ENCODE peak calls at places on chromosomes 7 and 10, in seven cellular contexts. A is prostate gland, L is HepG2, F is HCT116, N is ovary, X is A549, C is stomach. Z is an unnamed sample.

GRCh38 chr10:52771534-52772455 is 789 bp downstream of the MBL2 start:
- DNase-seq in A (no peak), L (peak), N (no peak), C (no peak), F (no peak), X (no peak), Z (peak)

GRCh38 chr7:155119801-155120382 is 49.8 kb downstream of the HTR5A start:
- DNase-seq in L (no peak), F (no peak), X (no peak), N (no peak), A (no peak), C (no peak), Z (no peak)

GRCh38 chr10:70478191-70479160 is at the start of gene PALD1:
- DNase-seq in X (peak), A (peak), N (peak), C (peak), L (no peak), F (peak), Z (no peak)

GRCh38 chr7:40572810-40573470 is 438.1 kb downstream of the SUGCT start:
- DNase-seq in F (no peak), L (no peak), A (no peak), C (no peak), X (no peak), N (no peak), Z (no peak)

GRCh38 chr7:44490351-44491200 is at the start of gene NUDCD3:
- DNase-seq in N (peak), X (peak), A (peak), C (peak), F (peak), L (peak), Z (peak)

GRCh38 chr10:48608279-48608681 is 3.4 kb upstream of the ARHGAP22 start:
- DNase-seq in C (peak), X (peak), L (peak), N (no peak), A (no peak), F (peak), Z (peak)

GRCh38 chr10:50991496-50992355 is 82.6 kb upstream of the PRKG1 start:
- DNase-seq in C (no peak), X (no peak), A (peak), N (peak), F (no peak), L (no peak), Z (no peak)

GRCh38 chr7:158267737-158268435 is 319.7 kb downstream of the PTPRN2 start:
- DNase-seq in F (no peak), X (no peak), N (no peak), L (no peak), C (no peak), A (no peak), Z (no peak)

GRCh38 chr7:40916811-40917210 is 782.0 kb downstream of the SUGCT start:
- DNase-seq in C (no peak), A (no peak), F (no peak), L (no peak), X (no peak), N (no peak), Z (no peak)

GRCh38 chr10:110510730-110511129 is 13.0 kb downstream of the DUSP5 start:
- DNase-seq in L (no peak), C (no peak), N (no peak), A (no peak), X (no peak), F (no peak), Z (no peak)

GRCh38 chr10:72088879-72089585 is 681 bp upstream of the SPOCK2 start:
- DNase-seq in L (peak), F (no peak), A (no peak), C (no peak), X (no peak), N (no peak), Z (no peak)

GRCh38 chr7:1706381-1706720 is 36.3 kb downstream of the ELFN1 start:
- DNase-seq in X (no peak), F (no peak), L (no peak), A (no peak), N (no peak), C (peak), Z (no peak)

GRCh38 chr7:101564778-101565211 is 64.3 kb downstream of the MYL10 start:
- DNase-seq in F (peak), C (peak), L (peak), N (no peak), A (no peak), X (peak), Z (no peak)

GRCh38 chr10:51302316-51302715 is 228.0 kb downstream of the PRKG1 start:
- DNase-seq in N (no peak), X (no peak), C (no peak), L (no peak), F (no peak), A (no peak), Z (no peak)

GRCh38 chr7:140035400-140036223 is 27.1 kb downstream of the PARP12 start:
- DNase-seq in F (no peak), A (no peak), L (no peak), X (peak), C (no peak), N (no peak), Z (no peak)

GRCh38 chr10:66349076-66349475 is 576.8 kb upstream of the LRRTM3 start:
- DNase-seq in N (no peak), A (no peak), X (no peak), F (no peak), L (no peak), C (no peak), Z (no peak)

GRCh38 chr10:91758303-91759146 is 39.7 kb upstream of the TNKS2 start:
- DNase-seq in A (no peak), C (no peak), X (peak), L (peak), F (peak), N (no peak), Z (no peak)

GRCh38 chr10:127973810-127974311 is 67.0 kb downstream of the PTPRE start:
- DNase-seq in X (no peak), L (no peak), N (no peak), F (no peak), A (no peak), C (no peak), Z (no peak)

GRCh38 chr7:129644634-129645230 is 33.2 kb downstream of the NRF1 start:
- DNase-seq in L (peak), C (no peak), N (no peak), A (no peak), X (peak), F (peak), Z (no peak)
- TF ChIP-seq CTCF in L (peak), C (no peak), N (no peak), A (no peak), X (peak), F (peak), Z (peak)

GRCh38 chr7:137882261-137882668 is 35.5 kb upstream of the DGKI start:
- DNase-seq in X (peak), N (no peak), F (peak), C (no peak), L (no peak), A (no peak), Z (no peak)
- TF ChIP-seq POLR2A in X (no peak), N (no peak), F (no peak), C (no peak), L (no peak), A (no peak), Z (no peak)

GRCh38 chr10:61761825-61762217 is 99.1 kb downstream of the CABCOCO1 start:
- DNase-seq in C (no peak), X (no peak), F (no peak), L (no peak), N (no peak), A (peak), Z (no peak)
- TF ChIP-seq CTCF in C (no peak), X (no peak), F (no peak), L (no peak), N (no peak), A (no peak), Z (no peak)

GRCh38 chr10:63107943-63108437 is 25.1 kb upstream of the NRBF2 start:
- DNase-seq in L (no peak), A (no peak), N (no peak), X (no peak), F (no peak), C (no peak), Z (no peak)

GRCh38 chr10:63110940-63111339 is 22.2 kb upstream of the NRBF2 start:
- DNase-seq in A (no peak), F (no peak), X (no peak), C (no peak), L (no peak), N (no peak), Z (no peak)

GRCh38 chr10:63103971-63104409 is 29.1 kb upstream of the NRBF2 start:
- DNase-seq in A (no peak), F (no peak), L (no peak), C (no peak), N (no peak), X (no peak), Z (no peak)

DNA sequence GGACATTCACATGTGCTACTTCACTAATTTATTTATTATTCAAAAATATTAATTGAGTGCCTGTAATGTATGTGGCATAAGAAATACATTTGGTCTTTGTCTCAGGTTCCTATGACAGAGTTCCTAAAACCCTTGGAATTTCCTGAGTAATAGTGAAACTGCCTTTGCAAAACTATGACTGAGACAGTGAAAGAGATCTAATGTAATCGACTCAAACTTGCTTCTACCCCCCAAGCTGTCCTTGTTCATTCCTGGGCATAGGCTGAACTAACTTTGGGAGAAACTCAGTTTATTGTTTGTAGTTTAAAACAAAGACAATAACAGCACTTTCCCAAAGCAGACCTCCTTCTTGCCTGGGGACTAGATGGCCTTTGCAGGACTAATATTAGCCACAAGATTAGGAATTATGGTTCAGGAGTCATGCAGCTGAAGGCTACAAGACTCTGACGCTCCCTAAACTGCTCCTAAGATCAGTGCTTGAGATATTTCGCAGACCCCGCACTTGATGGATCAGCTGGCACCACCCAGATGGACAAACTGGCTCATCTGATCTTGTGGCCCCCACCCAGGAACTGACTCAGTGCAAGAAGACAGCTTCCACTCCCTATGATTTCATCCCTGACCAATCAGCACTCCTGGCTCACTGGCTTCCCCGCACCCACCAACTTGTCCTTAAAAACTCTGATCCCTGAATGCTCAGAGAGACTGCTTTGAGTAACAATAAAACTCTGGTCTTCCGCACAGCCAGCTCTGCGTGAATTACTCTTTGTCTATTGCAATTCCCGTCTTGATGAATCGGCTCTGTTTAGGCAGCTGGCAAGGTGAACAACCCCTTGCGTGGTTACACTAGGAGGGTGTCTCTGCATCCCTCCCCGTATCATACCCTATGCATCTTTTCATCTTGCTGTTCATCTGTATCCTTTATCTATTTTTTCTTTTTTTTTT is 27.0 kb upstream of the NRBF2 start:
- DNase-seq in N (no peak), F (no peak), C (no peak), L (no peak), X (no peak), A (no peak), Z (no peak)
- TF ChIP-seq POLR2A in N (no peak), F (no peak), C (no peak), L (no peak), X (no peak), A (no peak), Z (no peak)

GRCh38 chr10:49781247-49781646 is 19.1 kb upstream of the OGDHL start:
- DNase-seq in N (no peak), C (no peak), L (no peak), X (no peak), A (no peak), F (no peak), Z (no peak)

GRCh38 chr10:49778197-49778596 is 16.1 kb upstream of the OGDHL start:
- DNase-seq in X (no peak), C (no peak), F (no peak), A (no peak), L (no peak), N (no peak), Z (no peak)

GRCh38 chr10:49784631-49785030 is 22.5 kb upstream of the OGDHL start:
- DNase-seq in N (no peak), F (no peak), X (no peak), C (no peak), A (no peak), L (no peak), Z (no peak)

GRCh38 chr10:49783645-49784044 is 21.5 kb upstream of the OGDHL start:
- DNase-seq in C (no peak), N (no peak), A (no peak), X (no peak), L (no peak), F (no peak), Z (no peak)
- TF ChIP-seq CTCF in C (no peak), N (no peak), A (no peak), X (no peak), L (no peak), F (no peak), Z (no peak)

GRCh38 chr7:8435597-8436243 is 2.3 kb downstream of the NXPH1 start:
- DNase-seq in F (no peak), N (no peak), C (no peak), X (no peak), A (no peak), L (no peak), Z (no peak)

GRCh38 chr7:8435120-8435519 is 1.7 kb downstream of the NXPH1 start:
- DNase-seq in L (no peak), A (no peak), X (no peak), N (no peak), C (no peak), F (no peak), Z (no peak)

GRCh38 chr7:8433477-8434289 is at the start of gene NXPH1:
- DNase-seq in A (no peak), C (no peak), L (peak), X (no peak), N (no peak), F (no peak), Z (no peak)

GRCh38 chr7:8434290-8435002 is 1.0 kb downstream of the NXPH1 start:
- DNase-seq in N (no peak), X (no peak), C (no peak), A (no peak), F (no peak), L (no peak), Z (no peak)

DNA sequence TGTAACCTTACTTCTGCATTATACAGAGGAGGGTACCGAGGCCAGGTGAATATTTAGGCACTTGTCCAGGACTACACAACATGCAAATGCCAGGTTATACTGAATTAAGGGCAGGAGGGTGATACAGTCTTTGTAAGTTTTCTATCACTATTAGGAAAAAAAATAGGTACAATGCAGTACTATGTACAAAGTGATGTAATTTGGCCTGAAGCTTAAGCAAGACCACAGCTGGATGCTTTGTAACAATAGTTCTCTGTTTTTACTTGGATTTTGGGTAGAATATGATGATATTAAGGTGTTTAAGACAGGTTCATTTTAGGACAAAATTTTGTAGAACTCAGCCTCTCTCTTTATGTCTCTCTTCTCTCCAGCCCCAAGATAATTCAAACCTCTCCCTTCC is 2.8 kb upstream of the NXPH1 start:
- DNase-seq in X (no peak), C (no peak), N (no peak), L (no peak), F (no peak), A (no peak), Z (no peak)
- TF ChIP-seq POLR2A in X (no peak), C (no peak), N (no peak), L (no peak), F (no peak), A (no peak), Z (no peak)

GRCh38 chr7:153245809-153246208 is 486.3 kb downstream of the ACTR3B start:
- DNase-seq in A (no peak), C (no peak), N (no peak), F (no peak), X (no peak), L (no peak), Z (peak)

GRCh38 chr7:153247926-153248325 is 488.4 kb downstream of the ACTR3B start:
- DNase-seq in N (no peak), F (no peak), A (no peak), C (no peak), X (no peak), L (no peak), Z (peak)
- TF ChIP-seq CTCF in N (no peak), F (no peak), A (no peak), C (no peak), X (no peak), L (no peak), Z (no peak)

DNA sequence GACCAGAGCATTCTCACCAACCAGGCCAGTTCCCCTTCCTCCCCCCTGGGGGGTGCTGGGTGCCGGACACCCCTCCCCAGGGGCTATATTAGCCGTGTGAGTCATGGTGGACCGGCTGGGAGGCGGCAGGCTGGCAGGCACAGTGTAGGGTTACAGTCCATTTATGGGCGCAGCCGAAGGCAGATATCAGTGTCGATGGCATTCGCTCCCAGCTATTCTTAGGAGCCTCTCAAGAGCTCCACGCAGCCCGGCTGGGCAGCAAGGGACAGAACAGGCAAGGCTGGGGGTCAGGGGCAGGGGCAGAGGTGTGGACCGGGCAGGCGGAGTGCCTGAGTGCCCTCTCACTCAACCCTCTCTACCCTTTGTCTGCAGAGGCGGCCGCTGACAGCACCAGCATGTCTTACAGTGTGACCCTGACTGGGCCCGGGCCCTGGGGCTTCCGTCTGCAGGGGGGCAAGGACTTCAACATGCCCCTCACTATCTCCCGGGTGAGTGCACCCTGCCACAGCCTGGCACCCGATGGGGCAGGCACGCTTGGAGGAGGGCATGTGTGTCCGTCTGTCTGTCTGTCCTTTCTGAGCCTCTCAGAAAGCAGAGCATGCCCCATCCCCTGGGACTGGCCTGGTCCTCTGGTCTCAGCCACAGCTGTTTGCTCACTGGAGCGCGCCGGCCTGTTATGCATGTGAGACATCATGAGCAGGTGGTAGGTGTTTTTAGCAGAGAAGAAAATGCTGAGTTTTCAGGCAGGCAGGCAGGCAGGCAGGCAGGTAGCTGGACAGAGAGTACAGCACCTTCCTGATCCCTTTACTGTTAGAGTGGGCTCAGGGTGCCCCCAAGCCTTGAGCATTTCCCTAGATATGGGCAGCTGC is at the start of gene LDB3:
- DNase-seq in X (no peak), A (no peak), L (no peak), N (peak), F (no peak), C (peak), Z (no peak)
- TF ChIP-seq POLR2A in X (no peak), A (peak), L (no peak), N (no peak), F (no peak), C (no peak), Z (peak)

GRCh38 chr10:29243750-29244149 is 45.1 kb upstream of the LYZL1 start:
- DNase-seq in F (peak), C (no peak), A (no peak), L (no peak), X (peak), N (no peak), Z (no peak)
- TF ChIP-seq CTCF in F (peak), C (peak), A (no peak), L (peak), X (peak), N (no peak), Z (no peak)

GRCh38 chr10:43689955-43690771 is 41.5 kb upstream of the ZNF32 start:
- DNase-seq in X (peak), A (peak), F (peak), L (peak), C (peak), N (peak), Z (peak)
- TF ChIP-seq POLR2A in X (no peak), A (no peak), F (no peak), L (no peak), C (no peak), N (peak), Z (no peak)

Z was measured in esophagus muscularis mucosa.